ENCODE peak calls at places on chromosomes 3 and 15, in five cellular contexts. Z, B, I, D and C are unnamed samples.

GRCh38 chr3:158106773-158107461 is 697 bp upstream of the SHOX2 start:
- DNase-seq in I (no peak), Z (peak), D (peak), B (no peak), C (no peak)

GRCh38 chr3:38131621-38132369 is 5.1 kb downstream of the ACAA1 start:
- DNase-seq in B (no peak), Z (no peak), D (no peak), I (no peak), C (no peak)

GRCh38 chr3:16606398-16606797 is 1.2 kb upstream of the DAZL start:
- DNase-seq in B (no peak), I (no peak), D (no peak), Z (no peak), C (no peak)

GRCh38 chr3:11445883-11446282 is 173.7 kb downstream of the ATG7 start:
- DNase-seq in I (no peak), Z (no peak), D (no peak), B (peak), C (no peak)

GRCh38 chr3:108590443-108590842 is 921 bp downstream of the DZIP3 start:
- DNase-seq in B (no peak), I (no peak), Z (no peak), D (no peak), C (no peak)

GRCh38 chr3:59750391-59750790 is 700.6 kb upstream of the CFAP20DC start:
- DNase-seq in Z (no peak), I (no peak), D (no peak), B (no peak), C (no peak)

GRCh38 chr15:95302206-95302605 is 1028.3 kb upstream of the NR2F2 start:
- DNase-seq in I (no peak), Z (no peak), D (no peak), B (no peak), C (no peak)

GRCh38 chr3:57746156-57747125 is 9.7 kb upstream of the SLMAP start:
- DNase-seq in I (no peak), B (no peak), D (no peak), Z (no peak), C (no peak)

GRCh38 chr15:92780816-92781215 is 119.3 kb upstream of the CHD2 start:
- DNase-seq in I (no peak), Z (no peak), B (no peak), D (no peak), C (no peak)

GRCh38 chr15:80175436-80175835 is 22.6 kb downstream of the FAH start:
- DNase-seq in I (no peak), Z (no peak), D (no peak), B (no peak), C (no peak)

GRCh38 chr15:86915811-86916331 is 836.2 kb downstream of the AGBL1 start:
- DNase-seq in D (no peak), I (peak), Z (no peak), B (peak), C (peak)

GRCh38 chr3:50155891-50156290 is 767 bp downstream of the SEMA3F start:
- DNase-seq in Z (no peak), I (no peak), B (no peak), D (no peak), C (peak)

GRCh38 chr3:14876942-14877341 is 58.2 kb downstream of the FGD5 start:
- DNase-seq in B (peak), Z (no peak), D (no peak), I (no peak), C (no peak)

GRCh38 chr3:18586076-18586475 is 160.9 kb upstream of the SATB1 start:
- DNase-seq in D (no peak), Z (no peak), I (no peak), B (no peak), C (no peak)

GRCh38 chr3:61967019-61967418 is 405.6 kb downstream of the PTPRG start:
- DNase-seq in B (no peak), I (no peak), D (no peak), Z (no peak), C (no peak)